ENCODE peak calls at places on chromosomes 1 and 21, in eight cellular contexts. E is PC-3, X is AG09309, M is neural progenitor cell, N is HCT116, A is cardiac muscle cell, L is HFF-Myc, K is IMR-90. T is an unnamed sample.

GRCh38 chr1:56291374-56291841 is 288.0 kb downstream of the PLPP3 start:
- DNase-seq in E (no peak), X (no peak), M (peak; percentile 52), N (no peak), A (no peak), L (no peak), K (no peak), T (peak; percentile 20)

GRCh38 chr1:16175610-16176553 is 20.0 kb upstream of the EPHA2 start:
- DNase-seq in E (peak; percentile 90), X (peak; percentile 67), M (peak; percentile 53), N (no peak), A (peak; percentile 65), L (peak; percentile 71), K (peak; percentile 91), T (peak; percentile 93)

GRCh38 chr1:170910273-170910672 is 25.1 kb upstream of the MROH9 start:
- DNase-seq in E (peak; percentile 28), X (peak; percentile 60), M (no peak), N (no peak), A (no peak), L (peak; percentile 30), K (peak; percentile 67), T (peak; percentile 73)

GRCh38 chr1:109802136-109802900 is 38.6 kb upstream of the EPS8L3 start:
- DNase-seq in E (no peak), X (no peak), M (no peak), N (no peak), A (no peak), L (no peak), K (no peak), T (no peak)

GRCh38 chr1:99250724-99251123 is 13.6 kb upstream of the PLPPR4 start:
- DNase-seq in E (peak; percentile 10), X (no peak), M (no peak), N (no peak), A (no peak), L (no peak), K (no peak), T (no peak)

GRCh38 chr1:220528679-220529529 is 968 bp downstream of the MARK1 start:
- DNase-seq in E (no peak), X (no peak), M (peak; percentile 55), N (no peak), A (peak; percentile 44), L (no peak), K (no peak), T (no peak)

GRCh38 chr1:71561206-71561605 is 480.4 kb upstream of the ZRANB2 start:
- DNase-seq in E (peak; percentile 70), X (peak; percentile 32), M (no peak), N (no peak), A (no peak), L (no peak), K (peak; percentile 44), T (peak; percentile 59)

GRCh38 chr1:104991702-104992101 is 1242.0 kb downstream of the AMY1C start:
- DNase-seq in E (peak; percentile 8), X (no peak), M (no peak), N (no peak), A (no peak), L (no peak), K (no peak), T (no peak)

GRCh38 chr1:3135073-3135745 is 66.2 kb downstream of the PRDM16 start:
- DNase-seq in E (no peak), X (no peak), M (peak; percentile 45), N (no peak), A (no peak), L (no peak), K (no peak), T (no peak)

GRCh38 chr1:168582690-168583325 is 6.4 kb downstream of the XCL1 start:
- DNase-seq in E (peak; percentile 55), X (no peak), M (no peak), N (no peak), A (no peak), L (peak; percentile 33), K (peak; percentile 8), T (peak; percentile 77)

GRCh38 chr1:212125654-212126053 is 90.1 kb downstream of the DTL start:
- DNase-seq in E (no peak), X (no peak), M (no peak), N (no peak), A (no peak), L (no peak), K (no peak), T (no peak)

GRCh38 chr1:225146478-225146877 is 217.0 kb downstream of the DNAH14 start:
- DNase-seq in E (no peak), X (no peak), M (peak; percentile 8), N (no peak), A (no peak), L (no peak), K (no peak), T (no peak)

GRCh38 chr1:6141601-6142000 is 38.5 kb downstream of the CHD5 start:
- DNase-seq in E (peak; percentile 18), X (no peak), M (peak; percentile 43), N (no peak), A (no peak), L (peak; percentile 11), K (no peak), T (no peak)

GRCh38 chr1:145782166-145783099 is 41.5 kb downstream of the RNF115 start:
- DNase-seq in E (peak; percentile 97), X (peak; percentile 73), M (no peak), N (peak; percentile 77), A (no peak), L (peak; percentile 61), K (peak; percentile 96), T (peak; percentile 94)

GRCh38 chr1:41918450-41919043 is at the start of gene HIVEP3:
- DNase-seq in E (peak; percentile 63), X (no peak), M (peak; percentile 68), N (no peak), A (peak; percentile 37), L (no peak), K (no peak), T (peak; percentile 58)

GRCh38 chr1:48105167-48105566 is 108.0 kb upstream of the TRABD2B start:
- DNase-seq in E (no peak), X (no peak), M (peak; percentile 11), N (no peak), A (no peak), L (no peak), K (no peak), T (peak; percentile 34)

GRCh38 chr1:177873238-177873637 is 96.6 kb downstream of the SEC16B start:
- DNase-seq in E (peak; percentile 31), X (peak; percentile 76), M (no peak), N (no peak), A (no peak), L (peak; percentile 86), K (peak; percentile 94), T (peak; percentile 87)

GRCh38 chr1:201740609-201741231 is 88.2 kb upstream of the IPO9 start:
- DNase-seq in E (no peak), X (no peak), M (peak; percentile 48), N (no peak), A (no peak), L (no peak), K (no peak), T (no peak)

GRCh38 chr1:221611930-221612777 is 129.7 kb downstream of the DUSP10 start:
- DNase-seq in E (peak; percentile 99), X (peak; percentile 61), M (no peak), N (peak; percentile 15), A (no peak), L (peak; percentile 83), K (peak; percentile 93), T (peak; percentile 90)

GRCh38 chr1:165679282-165680036 is 18.9 kb downstream of the ALDH9A1 start:
- DNase-seq in E (peak; percentile 19), X (no peak), M (no peak), N (no peak), A (no peak), L (no peak), K (no peak), T (no peak)
- TF ChIP-seq CTCF in E (peak; percentile 57), X (no peak), M (no peak), N (peak; percentile 41), A (no peak), L (no peak), K (no peak), T (no peak)

DNA sequence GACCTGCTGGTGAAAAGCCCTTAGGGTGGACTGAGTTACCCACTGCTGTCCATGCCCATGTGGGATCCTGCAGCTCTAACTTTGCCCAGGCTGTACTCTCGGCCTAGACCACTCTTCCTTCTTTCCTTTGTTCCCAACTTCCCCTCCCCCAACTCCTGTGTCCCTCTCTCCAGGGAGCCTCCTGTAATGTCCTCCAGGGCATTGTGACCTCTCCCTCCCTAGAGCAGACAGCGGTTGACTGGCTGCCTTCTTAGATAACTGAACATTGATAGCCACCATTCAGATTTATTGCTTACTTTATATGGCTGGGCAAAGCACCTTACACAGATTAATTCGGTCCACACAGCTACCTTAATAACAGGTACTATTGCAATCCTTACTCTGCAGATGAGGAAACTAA is 5.0 kb downstream of the RUNX1 start:
- DNase-seq in E (no peak), X (no peak), M (peak; percentile 13), N (no peak), A (no peak), L (no peak), K (no peak), T (no peak)
- H3K4me3 ChIP-seq in E (no peak overlapping the region), X (no peak overlapping the region), M (no peak overlapping the region), N (no peak overlapping the region), A (no peak overlapping the region), L (no peak overlapping the region), K (no peak overlapping the region), T (no peak overlapping the region)

GRCh38 chr1:210695041-210695440 is 366.3 kb downstream of the HHAT start:
- DNase-seq in E (no peak), X (no peak), M (no peak), N (no peak), A (no peak), L (no peak), K (peak; percentile 32), T (no peak)

GRCh38 chr1:210697185-210697584 is 368.5 kb downstream of the HHAT start:
- DNase-seq in E (no peak), X (no peak), M (no peak), N (no peak), A (no peak), L (no peak), K (no peak), T (no peak)

GRCh38 chr1:210698661-210699060 is 370.0 kb downstream of the HHAT start:
- DNase-seq in E (no peak), X (no peak), M (no peak), N (no peak), A (no peak), L (no peak), K (no peak), T (no peak)

GRCh38 chr1:210700083-210700482 is 371.4 kb downstream of the HHAT start:
- DNase-seq in E (no peak), X (no peak), M (no peak), N (no peak), A (no peak), L (no peak), K (no peak), T (no peak)

GRCh38 chr1:210696709-210697108 is 368.0 kb downstream of the HHAT start:
- DNase-seq in E (no peak), X (no peak), M (no peak), N (no peak), A (no peak), L (no peak), K (no peak), T (no peak)
- TF ChIP-seq CTCF in E (no peak), X (no peak), M (no peak), N (no peak), A (no peak), L (no peak), K (no peak), T (no peak)

DNA sequence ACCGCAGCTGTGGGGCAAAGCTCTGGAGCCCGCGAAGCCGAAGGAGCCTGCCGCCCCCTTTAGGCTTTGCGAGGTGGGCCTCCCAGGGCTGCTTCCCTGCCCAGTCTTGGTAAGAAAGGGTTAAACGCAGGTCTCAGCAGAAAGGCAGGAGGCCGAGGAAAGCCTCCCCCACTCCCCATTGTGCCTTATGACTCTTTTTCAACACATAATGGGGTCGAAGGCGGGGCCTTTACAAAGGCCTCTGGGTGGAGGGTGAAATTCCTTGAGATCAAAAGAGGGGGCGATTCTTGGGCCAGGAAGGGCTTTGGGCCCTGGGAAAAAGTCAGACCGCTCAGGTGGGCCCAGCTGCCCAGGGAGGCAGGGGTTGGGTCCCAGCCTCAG is 880 bp downstream of the ALPL start:
- DNase-seq in E (no peak), X (no peak), M (peak; percentile 93), N (no peak), A (no peak), L (no peak), K (no peak), T (no peak)
- H3K4me3 ChIP-seq in E (no peak overlapping the region), X (no peak overlapping the region), M (peak overlapping the region; percentile 73), N (no peak overlapping the region), A (no peak overlapping the region), L (no peak overlapping the region), K (no peak overlapping the region), T (no peak overlapping the region)